ENCODE peak calls at places on chromosome 4, in six cellular contexts. I is cardiac muscle cell, T is heart right ventricle, N is tibial artery, G is GM10248, E is BJ. K is an unnamed sample.

GRCh38 chr4:77194989-77195388 is 38.0 kb downstream of the CCNG2 start:
- DNase-seq in I (no peak), N (no peak), G (no peak), T (no peak), E (no peak), K (no peak)

GRCh38 chr4:15147709-15148651 is 145.7 kb downstream of the CPEB2 start:
- DNase-seq in E (no peak), N (no peak), T (peak), G (no peak), I (peak), K (no peak)

GRCh38 chr4:110196871-110197420 is 1.5 kb downstream of the ELOVL6 start:
- DNase-seq in E (no peak), T (peak), G (peak), I (peak), N (peak), K (no peak)

GRCh38 chr4:118969359-118969758 is 80.7 kb downstream of the SYNPO2 start:
- DNase-seq in G (no peak), E (no peak), N (peak), T (peak), I (peak), K (no peak)

GRCh38 chr4:145883173-145883572 is 55.5 kb downstream of the ZNF827 start:
- DNase-seq in T (no peak), E (no peak), N (no peak), G (no peak), I (no peak), K (no peak)

GRCh38 chr4:76192221-76192620 is 21.4 kb downstream of the SCARB2 start:
- DNase-seq in T (no peak), N (no peak), G (no peak), I (no peak), E (no peak), K (no peak)

GRCh38 chr4:102759835-102760644 is 728 bp downstream of the MANBA start:
- DNase-seq in N (peak), T (peak), E (no peak), I (peak), G (peak), K (peak)

GRCh38 chr4:119240128-119240527 is 27.6 kb downstream of the USP53 start:
- DNase-seq in N (no peak), I (no peak), E (no peak), G (no peak), T (no peak), K (no peak)

GRCh38 chr4:104420766-104421165 is 73.9 kb downstream of the CXXC4 start:
- DNase-seq in N (no peak), E (no peak), I (no peak), T (no peak), G (no peak), K (no peak)

GRCh38 chr4:185847352-185848078 is 35.5 kb upstream of the SORBS2 start:
- DNase-seq in T (peak), E (peak), G (no peak), N (no peak), I (peak), K (peak)

GRCh38 chr4:47203593-47203992 is 172.2 kb downstream of the GABRB1 start:
- DNase-seq in N (no peak), T (no peak), E (no peak), I (no peak), G (no peak), K (no peak)

GRCh38 chr4:78567502-78568075 is 16.0 kb downstream of the ANXA3 start:
- DNase-seq in T (no peak), G (no peak), I (no peak), E (no peak), N (no peak), K (no peak)

GRCh38 chr4:25863347-25863784 is 578 bp upstream of the SEL1L3 start:
- DNase-seq in E (no peak), G (no peak), I (peak), T (no peak), N (no peak), K (no peak)

GRCh38 chr4:83074086-83074704 is 39.2 kb downstream of the COPS4 start:
- DNase-seq in G (peak), I (peak), N (no peak), E (peak), T (peak), K (peak)

GRCh38 chr4:1556541-1557220 is 127.4 kb downstream of the FAM53A start:
- DNase-seq in N (no peak), T (no peak), I (no peak), G (no peak), E (no peak), K (no peak)

GRCh38 chr4:6008092-6008551 is 10.1 kb downstream of the C4orf50 start:
- DNase-seq in T (no peak), N (no peak), I (no peak), E (no peak), G (no peak), K (no peak)

GRCh38 chr4:31768756-31769155 is 1048.6 kb downstream of the PCDH7 start:
- DNase-seq in I (no peak), G (no peak), N (no peak), E (no peak), T (no peak), K (no peak)

GRCh38 chr4:129583868-129584267 is 487.9 kb downstream of the C4orf33 start:
- DNase-seq in T (no peak), E (no peak), N (no peak), G (no peak), I (peak), K (no peak)

GRCh38 chr4:142818476-142818875 is 27.6 kb downstream of the INPP4B start:
- DNase-seq in T (no peak), N (no peak), G (no peak), E (no peak), I (peak), K (no peak)

GRCh38 chr4:10055871-10056270 is 34.6 kb upstream of the SLC2A9 start:
- DNase-seq in I (peak), E (no peak), N (no peak), T (no peak), G (no peak), K (no peak)

GRCh38 chr4:47686294-47686872 is 151.5 kb downstream of the CORIN start:
- DNase-seq in I (peak), T (peak), E (no peak), G (peak), N (no peak), K (no peak)

GRCh38 chr4:141465151-141465550 is 171.2 kb upstream of the IL15 start:
- DNase-seq in G (no peak), I (no peak), E (no peak), T (no peak), N (no peak), K (no peak)

GRCh38 chr4:20687894-20688293 is 12.4 kb upstream of the PACRGL start:
- DNase-seq in T (no peak), G (no peak), N (no peak), I (peak), E (peak), K (peak)

GRCh38 chr4:146061610-146062324 is 113.8 kb upstream of the LSM6 start:
- DNase-seq in E (no peak), T (no peak), I (no peak), G (no peak), N (no peak), K (no peak)

GRCh38 chr4:78591404-78591803 is 39.8 kb downstream of the ANXA3 start:
- DNase-seq in T (no peak), I (no peak), E (no peak), N (no peak), G (no peak), K (no peak)

GRCh38 chr4:16442296-16442695 is 216.0 kb upstream of the TAPT1 start:
- DNase-seq in E (no peak), T (no peak), N (no peak), G (no peak), I (no peak), K (no peak)

GRCh38 chr4:38145741-38146140 is 185.5 kb downstream of the PTTG2 start:
- DNase-seq in E (no peak), G (no peak), N (no peak), I (peak), T (no peak), K (no peak)

GRCh38 chr4:152850377-152850776 is 70.6 kb downstream of the ARFIP1 start:
- DNase-seq in E (no peak), N (no peak), I (peak), T (peak), G (no peak), K (no peak)

GRCh38 chr4:24956091-24956490 is 43.2 kb upstream of the CCDC149 start:
- DNase-seq in I (no peak), E (no peak), G (no peak), N (no peak), T (no peak), K (no peak)

GRCh38 chr4:185599151-185599648 is 63.9 kb upstream of the PDLIM3 start:
- DNase-seq in G (no peak), E (no peak), I (peak), T (no peak), N (no peak), K (no peak)

DNA sequence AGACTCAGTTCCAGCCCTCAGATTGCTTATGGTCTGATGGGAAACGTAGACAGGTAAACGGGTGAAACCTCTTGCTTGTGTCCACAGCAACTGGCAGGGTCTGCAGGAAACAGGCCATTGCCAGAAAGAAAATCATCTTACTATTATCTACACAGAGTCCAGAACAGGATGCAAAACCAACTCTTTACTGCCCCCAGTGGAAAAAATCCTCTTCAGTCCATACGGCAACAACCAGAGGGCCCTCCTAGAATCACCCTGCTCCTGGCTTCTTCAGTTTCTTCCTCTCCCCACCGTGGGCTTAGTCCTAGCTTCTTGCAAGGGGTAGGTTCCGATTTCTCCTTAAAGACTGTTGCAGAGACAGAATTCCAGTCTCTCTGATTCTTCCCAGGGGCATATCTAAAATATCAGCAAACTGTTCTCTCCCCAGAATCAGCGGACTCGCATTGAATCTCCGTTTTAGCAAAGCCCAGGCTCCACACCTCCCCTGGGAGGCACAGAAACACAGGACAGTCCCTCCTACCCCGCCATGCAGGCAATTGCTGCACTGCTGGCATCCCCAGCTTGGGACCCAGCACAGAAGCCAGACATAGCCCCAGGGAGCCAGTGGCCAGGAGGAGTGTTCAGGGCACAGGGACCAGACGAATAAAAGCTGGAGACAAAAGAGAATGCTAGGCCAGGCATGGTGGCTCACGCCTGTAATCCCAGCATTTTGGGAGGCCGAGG is 41.0 kb upstream of the SH3RF1 start:
- DNase-seq in G (peak), I (peak), T (peak), E (no peak), N (no peak), K (no peak)
- TF ChIP-seq CTCF in G (peak), I (peak), T (peak), E (peak), N (peak), K (peak)

GRCh38 chr4:147704846-147705245 is 20.9 kb upstream of the PRMT9 start:
- DNase-seq in I (no peak), N (no peak), G (no peak), E (no peak), T (no peak), K (no peak)

GRCh38 chr4:147707892-147708672 is 23.8 kb upstream of the ARHGAP10 start:
- DNase-seq in N (no peak), E (no peak), I (peak), G (peak), T (peak), K (no peak)

GRCh38 chr4:147714575-147715401 is 17.1 kb upstream of the ARHGAP10 start:
- DNase-seq in N (peak), E (peak), T (no peak), I (peak), G (no peak), K (peak)

DNA sequence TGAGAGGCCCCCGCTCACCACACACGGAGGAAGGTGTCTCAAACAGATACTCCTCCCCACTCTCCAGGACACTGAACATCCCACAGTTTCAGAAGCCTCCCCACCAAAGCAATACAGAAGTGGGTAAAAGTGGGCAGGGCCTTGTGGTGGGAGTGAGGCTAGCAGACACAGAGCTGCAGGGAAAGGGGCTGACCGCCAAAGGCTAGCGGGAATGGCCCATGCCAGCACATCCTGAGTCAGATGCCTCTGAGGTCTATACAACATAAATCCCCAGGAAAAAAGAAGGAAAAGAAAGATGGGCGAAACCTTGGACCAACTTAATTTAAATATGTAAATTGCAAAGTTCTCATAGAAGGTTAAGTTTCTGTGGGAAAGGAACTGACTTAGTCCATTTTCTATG is 21.9 kb upstream of the ARHGAP10 start:
- DNase-seq in G (no peak), N (no peak), I (peak), E (no peak), T (no peak), K (no peak)
- TF ChIP-seq CTCF in G (no peak), N (no peak), I (no peak), E (no peak), T (no peak), K (no peak)

GRCh38 chr4:13601060-13601459 is 26.5 kb downstream of the BOD1L1 start:
- DNase-seq in I (no peak), N (no peak), G (peak), T (no peak), E (no peak), K (no peak)

GRCh38 chr4:13597604-13598003 is 29.9 kb downstream of the BOD1L1 start:
- DNase-seq in E (peak), T (no peak), G (no peak), I (no peak), N (no peak), K (peak)

GRCh38 chr4:13597141-13597540 is 30.4 kb downstream of the BOD1L1 start:
- DNase-seq in E (no peak), N (no peak), T (no peak), G (no peak), I (no peak), K (no peak)

GRCh38 chr4:13601848-13602247 is 25.7 kb downstream of the BOD1L1 start:
- DNase-seq in T (no peak), E (no peak), I (no peak), G (no peak), N (no peak), K (no peak)

GRCh38 chr4:13599159-13599558 is 28.4 kb downstream of the BOD1L1 start:
- DNase-seq in N (no peak), T (no peak), E (no peak), I (no peak), G (no peak), K (no peak)
- TF ChIP-seq CTCF in N (no peak), T (no peak), E (peak), I (peak), G (no peak), K (peak)

GRCh38 chr4:123092603-123093002 is 170.2 kb upstream of the NUDT6 start:
- DNase-seq in N (no peak), E (no peak), G (no peak), T (no peak), I (no peak), K (no peak)

GRCh38 chr4:123093247-123093646 is 170.8 kb upstream of the NUDT6 start:
- DNase-seq in G (no peak), N (no peak), T (no peak), E (no peak), I (no peak), K (no peak)

GRCh38 chr4:123090886-123091285 is 168.5 kb upstream of the NUDT6 start:
- DNase-seq in N (no peak), T (no peak), G (no peak), E (no peak), I (no peak), K (no peak)

DNA sequence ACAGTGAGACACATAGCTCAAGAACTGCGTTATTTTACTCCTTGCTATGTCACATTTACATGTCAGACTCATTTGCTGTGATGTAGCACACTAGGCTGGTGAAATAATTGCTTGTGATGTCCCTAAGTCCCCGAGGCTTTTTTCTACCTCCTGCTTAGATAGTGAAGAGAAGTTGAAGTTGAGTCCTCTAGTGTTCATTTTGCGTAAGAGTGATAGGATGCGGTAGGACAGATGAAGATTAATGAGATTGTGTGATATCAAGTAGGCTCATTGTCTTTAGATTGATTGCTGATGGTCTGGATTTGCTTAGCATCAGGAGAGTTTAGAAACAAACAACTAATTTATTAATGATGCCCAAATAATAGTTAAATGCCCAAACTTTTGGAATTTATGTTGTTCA is 173.6 kb upstream of the NUDT6 start:
- DNase-seq in T (no peak), I (peak), N (no peak), E (no peak), G (no peak), K (no peak)
- TF ChIP-seq CTCF in T (no peak), I (peak), N (no peak), E (peak), G (no peak), K (no peak)

DNA sequence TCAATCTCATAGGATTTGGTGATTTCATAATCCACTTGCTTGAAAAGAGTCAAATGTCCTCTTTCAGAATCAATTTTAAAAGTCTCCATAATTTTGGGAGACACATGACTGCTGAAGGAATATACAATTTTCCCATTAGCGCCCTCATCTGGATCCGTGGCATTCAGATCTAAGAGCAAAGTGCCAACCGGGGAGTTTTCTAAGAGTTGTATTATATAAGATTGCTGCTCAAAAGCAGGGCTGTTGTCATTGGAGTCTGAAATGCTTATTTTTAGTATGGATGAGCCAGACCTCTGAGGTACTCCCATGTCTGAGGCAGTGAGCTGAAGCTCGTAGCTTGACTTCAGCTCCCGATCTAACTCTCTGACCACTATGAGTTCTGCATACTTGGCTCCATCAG is 1.2 kb downstream of the PCDH18 start:
- DNase-seq in N (no peak), G (no peak), I (peak), E (no peak), T (peak), K (no peak)
- TF ChIP-seq CTCF in N (no peak), G (no peak), I (peak), E (peak), T (peak), K (peak)

GRCh38 chr4:66568001-66568400 is 897.7 kb upstream of the EPHA5 start:
- DNase-seq in N (no peak), E (no peak), I (no peak), G (no peak), T (no peak), K (no peak)
- TF ChIP-seq CTCF in N (no peak), E (no peak), I (no peak), G (no peak), T (no peak), K (no peak)

DNA sequence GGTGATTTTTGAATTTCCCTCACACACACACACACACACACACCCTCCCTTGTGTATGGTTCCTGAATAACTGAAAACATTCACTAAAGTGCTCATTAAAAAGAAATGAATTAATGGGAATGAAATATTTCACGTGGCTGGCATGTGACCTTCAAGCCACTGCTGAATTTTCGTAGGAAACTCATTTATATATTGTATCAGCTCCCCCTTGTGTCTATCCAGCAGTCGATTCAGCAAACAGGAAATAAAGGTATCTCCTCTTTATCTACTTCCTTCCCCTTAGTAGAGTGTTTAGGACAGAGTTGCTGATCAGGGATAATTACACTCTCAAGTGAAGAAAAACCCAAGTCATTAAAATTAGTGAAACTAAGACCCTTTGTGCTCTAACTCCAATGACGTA is 912.6 kb upstream of the LCORL start:
- DNase-seq in I (no peak), G (no peak), E (no peak), N (no peak), T (no peak), K (no peak)
- TF ChIP-seq CTCF in I (no peak), G (no peak), E (peak), N (no peak), T (peak), K (no peak)

GRCh38 chr4:7535619-7536018 is 100.9 kb upstream of the PSAPL1 start:
- DNase-seq in E (no peak), T (no peak), G (no peak), N (no peak), I (no peak), K (no peak)
- TF ChIP-seq CTCF in E (no peak), T (no peak), G (no peak), N (no peak), I (no peak), K (no peak)

K was measured in AG09309.